ENCODE peak calls at places on chromosomes 3 and 15, in ten cellular contexts. T is bronchial epithelial cell; A is A549; E is GM20000; X is IMR-90; G is endothelial cell; N is mammary epithelial cell; O is RWPE1; H is CD8-positive, alpha-beta T cell; P is dorsolateral prefrontal cortex. S is an unnamed sample.

GRCh38 chr3:162122405-162122804 is 625.8 kb downstream of the OTOL1 start:
- DNase-seq in T (no peak), A (no peak), E (no peak), X (peak; percentile 35), G (no peak), N (no peak), O (no peak), H (no peak), P (no peak), S (no peak)

GRCh38 chr3:59699648-59700320 is 650.0 kb upstream of the CFAP20DC start:
- DNase-seq in T (no peak), A (no peak), E (no peak), X (no peak), G (no peak), N (no peak), O (no peak), H (no peak), P (no peak), S (no peak)

GRCh38 chr3:31456373-31456772 is 76.4 kb upstream of the STT3B start:
- DNase-seq in T (no peak), A (no peak), E (no peak), X (no peak), G (no peak), N (no peak), O (no peak), H (no peak), P (no peak), S (no peak)

GRCh38 chr3:143119009-143119914 is at the start of gene CHST2:
- DNase-seq in T (peak; percentile 41), A (peak; percentile 64), E (peak; percentile 97), X (peak; percentile 71), G (peak; percentile 79), N (peak; percentile 81), O (peak; percentile 90), H (peak; percentile 80), P (peak; percentile 27), S (peak; percentile 86)

GRCh38 chr3:64878372-64878771 is 190.6 kb upstream of the ADAMTS9 start:
- DNase-seq in T (peak; percentile 70), A (no peak), E (no peak), X (peak; percentile 62), G (no peak), N (peak; percentile 80), O (no peak), H (no peak), P (no peak), S (no peak)

GRCh38 chr15:52289629-52290081 is 5.9 kb downstream of the MYO5C start:
- DNase-seq in T (peak; percentile 62), A (peak; percentile 46), E (no peak), X (no peak), G (no peak), N (no peak), O (peak; percentile 25), H (no peak), P (no peak), S (peak; percentile 33)

GRCh38 chr3:14235003-14235876 is 56.6 kb downstream of the LSM3 start:
- DNase-seq in T (peak; percentile 88), A (no peak), E (no peak), X (no peak), G (no peak), N (peak; percentile 32), O (peak; percentile 36), H (no peak), P (no peak), S (peak; percentile 65)

GRCh38 chr3:128435058-128435457 is 31.6 kb downstream of the DNAJB8 start:
- DNase-seq in T (peak; percentile 8), A (no peak), E (no peak), X (no peak), G (no peak), N (no peak), O (no peak), H (no peak), P (no peak), S (no peak)

GRCh38 chr15:34354286-34354685 is 11.2 kb downstream of the NUTM1 start:
- DNase-seq in T (no peak), A (no peak), E (no peak), X (no peak), G (no peak), N (no peak), O (no peak), H (no peak), P (no peak), S (no peak)

GRCh38 chr3:18618723-18619122 is 193.6 kb upstream of the SATB1 start:
- DNase-seq in T (no peak), A (no peak), E (no peak), X (no peak), G (no peak), N (no peak), O (no peak), H (no peak), P (no peak), S (no peak)

DNA sequence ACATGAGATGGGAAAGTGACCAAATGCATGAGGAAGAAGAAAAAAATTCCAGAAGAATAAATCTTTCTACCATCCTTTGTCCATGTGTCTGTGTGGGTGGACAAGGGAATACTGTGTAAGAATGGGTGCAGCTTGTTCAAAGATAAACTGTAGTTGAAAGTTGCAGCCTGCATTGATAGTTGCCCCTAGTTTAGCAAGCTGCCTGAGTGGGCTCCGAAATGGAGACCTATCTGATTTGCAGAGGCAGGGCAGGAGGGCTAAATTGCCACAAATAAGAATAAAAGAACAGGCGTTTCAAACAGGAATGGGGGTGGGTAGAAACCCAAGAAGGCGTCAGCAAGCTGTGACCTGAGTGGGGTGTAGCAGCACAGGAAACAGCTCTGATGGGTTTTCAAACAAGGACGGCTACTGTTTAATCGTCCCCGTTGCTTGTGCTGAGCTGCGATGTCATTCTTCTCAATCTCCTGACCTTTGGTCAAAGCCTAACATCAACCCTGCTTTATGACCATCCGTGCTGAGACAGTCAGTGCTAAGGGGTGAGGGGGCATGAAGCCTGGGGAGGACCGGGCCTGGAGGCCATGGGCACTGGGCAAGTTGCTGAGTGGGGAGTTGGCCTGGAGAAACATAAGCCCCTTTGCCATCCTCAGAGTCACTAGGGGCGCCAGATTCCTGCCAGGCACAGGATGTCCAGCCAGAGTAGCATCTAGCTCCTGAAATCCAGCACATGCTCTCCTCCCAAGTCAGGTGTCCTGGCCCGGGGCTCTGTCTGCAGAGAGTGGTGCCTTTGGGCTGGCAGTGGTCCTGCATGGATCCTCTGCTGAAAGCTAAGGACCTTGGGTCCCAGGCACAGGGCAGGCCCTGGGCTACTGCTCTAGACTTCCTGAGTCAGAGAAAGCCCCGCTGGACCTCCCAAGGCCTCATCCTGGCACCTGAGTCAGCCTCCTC is 19.2 kb upstream of the C15orf39 start:
- DNase-seq in T (peak; percentile 33), A (no peak), E (peak; percentile 17), X (peak; percentile 28), G (no peak), N (no peak), O (no peak), H (no peak), P (no peak), S (no peak)
- TF ChIP-seq CTCF in T (peak; percentile 7), A (no peak), E (peak; percentile 0), X (no peak), G (no peak), N (no peak), O (no peak), H (no peak), P (no peak), S (no peak)

DNA sequence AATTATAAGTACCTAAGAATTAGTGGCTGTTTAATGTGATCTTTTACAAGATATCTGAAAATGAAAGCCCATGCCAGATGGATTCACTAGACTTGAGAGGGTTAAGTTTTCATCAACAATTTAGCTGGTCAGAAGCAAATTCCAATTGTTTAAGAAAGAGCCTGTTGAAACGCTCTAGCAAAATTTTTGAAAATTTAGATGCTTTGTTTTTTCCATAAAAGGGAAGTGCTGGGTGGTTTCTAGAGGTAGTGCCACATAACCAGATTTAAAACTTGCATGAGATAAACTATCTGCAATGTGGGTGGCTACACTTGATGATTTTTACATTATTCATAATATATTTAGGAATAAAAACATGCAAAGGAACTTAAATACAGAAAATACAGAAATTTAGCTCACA is 48.5 kb upstream of the SKIL start:
- DNase-seq in T (no peak), A (no peak), E (no peak), X (peak; percentile 24), G (no peak), N (no peak), O (no peak), H (no peak), P (no peak), S (no peak)
- TF ChIP-seq CTCF in T (no peak), A (no peak), E (no peak), X (no peak), G (no peak), N (no peak), O (no peak), H (no peak), P (no peak), S (no peak)

DNA sequence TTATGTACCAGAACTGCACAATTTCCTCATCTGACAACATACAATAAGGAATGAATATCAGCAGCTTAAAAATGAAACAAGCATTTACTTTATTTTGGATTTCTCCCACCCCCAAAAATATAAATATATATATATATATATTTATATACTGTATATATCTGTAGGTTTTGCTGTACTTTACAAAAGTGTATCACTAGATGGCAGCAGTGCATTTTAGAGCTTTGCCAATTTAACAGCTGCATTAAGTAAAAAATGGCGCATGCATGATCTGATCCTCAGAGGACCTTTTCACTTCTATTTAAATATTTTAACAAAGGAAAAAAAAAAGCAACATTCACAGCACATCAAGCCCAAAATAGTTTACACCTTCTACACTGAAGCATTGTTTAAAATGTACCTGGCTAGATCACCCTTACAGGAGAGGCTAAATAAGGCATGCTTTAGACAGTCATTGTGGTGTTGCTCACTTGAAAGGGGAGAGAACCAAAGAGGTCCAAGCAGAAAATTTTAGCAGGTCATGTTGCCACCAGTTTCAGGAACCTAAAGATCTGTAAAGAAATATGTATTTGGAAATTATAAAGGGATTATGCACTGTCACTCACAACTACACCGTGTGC is 72.6 kb downstream of the NPTN start:
- DNase-seq in T (peak; percentile 78), A (peak; percentile 80), E (peak; percentile 32), X (peak; percentile 84), G (no peak), N (peak; percentile 51), O (peak; percentile 41), H (no peak), P (no peak), S (no peak)
- TF ChIP-seq CTCF in T (peak; percentile 30), A (peak; percentile 87), E (no peak), X (peak; percentile 69), G (peak; percentile 54), N (peak; percentile 36), O (peak; percentile 50), H (peak; percentile 48), P (peak; percentile 69), S (no peak)

GRCh38 chr3:55659023-55659355 is 171.9 kb upstream of the WNT5A start:
- DNase-seq in T (no peak), A (no peak), E (no peak), X (no peak), G (no peak), N (no peak), O (no peak), H (no peak), P (no peak), S (no peak)

GRCh38 chr3:55662683-55663082 is 175.6 kb upstream of the WNT5A start:
- DNase-seq in T (peak; percentile 74), A (no peak), E (no peak), X (peak; percentile 81), G (no peak), N (peak; percentile 65), O (peak; percentile 41), H (no peak), P (no peak), S (no peak)

GRCh38 chr3:55659701-55660100 is 172.6 kb upstream of the WNT5A start:
- DNase-seq in T (no peak), A (no peak), E (no peak), X (no peak), G (no peak), N (no peak), O (no peak), H (no peak), P (no peak), S (no peak)

GRCh38 chr3:55661141-55661540 is 174.0 kb upstream of the WNT5A start:
- DNase-seq in T (no peak), A (no peak), E (no peak), X (no peak), G (no peak), N (no peak), O (no peak), H (no peak), P (no peak), S (no peak)

GRCh38 chr3:55660642-55661041 is 173.5 kb upstream of the WNT5A start:
- DNase-seq in T (no peak), A (no peak), E (no peak), X (no peak), G (no peak), N (no peak), O (no peak), H (no peak), P (no peak), S (no peak)
- TF ChIP-seq CTCF in T (no peak), A (no peak), E (no peak), X (no peak), G (no peak), N (no peak), O (no peak), H (no peak), P (no peak), S (no peak)